ENCODE peak calls at places on chromosomes 16 and 17, in seven cellular contexts. I is CD8-positive, alpha-beta memory T cell; A is OCI-M1; R is T-helper 2 cell; D is heart left ventricle; K is memory B cell; J is Kasumi-1. Z is an unnamed sample.

GRCh38 chr17:57277923-57278604 is 21.7 kb downstream of the MSI2 start:
- DNase-seq in I (no peak), A (no peak), R (no peak), D (no peak), K (no peak), J (no peak), Z (no peak)

GRCh38 chr16:67848118-67848517 is 625 bp upstream of the CENPT start:
- DNase-seq in I (no peak), A (no peak), R (no peak), D (no peak), K (no peak), J (no peak), Z (no peak)

GRCh38 chr17:45719335-45720071 is 64.6 kb upstream of the CRHR1 start:
- DNase-seq in I (no peak), A (peak), R (no peak), D (no peak), K (no peak), J (peak), Z (no peak)

GRCh38 chr17:3917391-3917931 is 1.2 kb upstream of the P2RX1 start:
- DNase-seq in I (no peak), A (peak), R (no peak), D (peak), K (no peak), J (peak), Z (peak)

GRCh38 chr17:38566666-38567031 is 39.1 kb downstream of the SRCIN1 start:
- DNase-seq in I (no peak), A (no peak), R (no peak), D (no peak), K (no peak), J (no peak), Z (no peak)

GRCh38 chr17:42675984-42676423 is 790 bp downstream of the PLEKHH3 start:
- DNase-seq in I (no peak), A (peak), R (no peak), D (peak), K (no peak), J (no peak), Z (peak)

GRCh38 chr17:4728124-4728523 is 3.1 kb upstream of the MED11 start:
- DNase-seq in I (no peak), A (peak), R (no peak), D (no peak), K (no peak), J (no peak), Z (no peak)

GRCh38 chr16:30409125-30410060 is 2.0 kb downstream of the ZNF771 start:
- DNase-seq in I (peak), A (peak), R (peak), D (peak), K (peak), J (peak), Z (peak)

GRCh38 chr17:58530655-58531054 is 16.2 kb upstream of the MTMR4 start:
- DNase-seq in I (no peak), A (no peak), R (no peak), D (no peak), K (no peak), J (no peak), Z (no peak)

GRCh38 chr16:6977906-6978305 is 354.7 kb upstream of the RBFOX1 start:
- DNase-seq in I (no peak), A (no peak), R (no peak), D (no peak), K (no peak), J (no peak), Z (no peak)

GRCh38 chr17:67534941-67535340 is 157.9 kb downstream of the PITPNC1 start:
- DNase-seq in I (no peak), A (no peak), R (no peak), D (no peak), K (no peak), J (no peak), Z (no peak)

GRCh38 chr16:66588981-66589713 is 9.9 kb downstream of the CMTM2 start:
- DNase-seq in I (peak), A (peak), R (no peak), D (peak), K (peak), J (peak), Z (no peak)

GRCh38 chr16:10938321-10938720 is 3.9 kb downstream of the DEXI start:
- DNase-seq in I (no peak), A (no peak), R (no peak), D (peak), K (no peak), J (no peak), Z (no peak)

GRCh38 chr16:57883480-57883879 is 81.2 kb upstream of the KIFC3 start:
- DNase-seq in I (no peak), A (no peak), R (no peak), D (no peak), K (no peak), J (no peak), Z (no peak)

GRCh38 chr17:81322271-81323082 is 27.4 kb upstream of the SLC38A10 start:
- DNase-seq in I (peak), A (peak), R (no peak), D (no peak), K (no peak), J (peak), Z (no peak)

GRCh38 chr17:56798916-56799315 is 34.8 kb downstream of the C17orf67 start:
- DNase-seq in I (no peak), A (peak), R (no peak), D (no peak), K (no peak), J (peak), Z (no peak)

GRCh38 chr17:36123431-36123830 is 19.8 kb downstream of the CCL4 start:
- DNase-seq in I (no peak), A (no peak), R (no peak), D (no peak), K (no peak), J (no peak), Z (no peak)

GRCh38 chr17:63700528-63701441 is 860 bp upstream of the LIMD2 start:
- DNase-seq in I (peak), A (peak), R (no peak), D (peak), K (peak), J (peak), Z (peak)

GRCh38 chr17:45316271-45317112 is at the start of gene MAP3K14:
- DNase-seq in I (peak), A (peak), R (peak), D (peak), K (peak), J (peak), Z (peak)

GRCh38 chr17:694239-694638 is 20.4 kb downstream of the VPS53 start:
- DNase-seq in I (no peak), A (no peak), R (no peak), D (no peak), K (no peak), J (no peak), Z (no peak)

GRCh38 chr16:3819741-3820724 is 60.5 kb downstream of the CREBBP start:
- DNase-seq in I (peak), A (peak), R (no peak), D (no peak), K (no peak), J (no peak), Z (peak)

GRCh38 chr16:50685456-50686058 is 4.4 kb upstream of the SNX20 start:
- DNase-seq in I (no peak), A (no peak), R (no peak), D (no peak), K (no peak), J (no peak), Z (no peak)

GRCh38 chr16:58028541-58029070 is 3.1 kb downstream of the MMP15 start:
- DNase-seq in I (no peak), A (no peak), R (no peak), D (no peak), K (no peak), J (no peak), Z (peak)

GRCh38 chr16:83899978-83900377 is 1.1 kb downstream of the MLYCD start:
- DNase-seq in I (no peak), A (no peak), R (no peak), D (no peak), K (no peak), J (no peak), Z (no peak)

GRCh38 chr16:66290431-66290830 is 76.1 kb upstream of the CDH5 start:
- DNase-seq in I (no peak), A (no peak), R (no peak), D (no peak), K (no peak), J (no peak), Z (no peak)

GRCh38 chr17:63702223-63702577 is 2.3 kb upstream of the LIMD2 start:
- DNase-seq in I (peak), A (peak), R (no peak), D (no peak), K (peak), J (peak), Z (no peak)

GRCh38 chr16:13586051-13586450 is 333.9 kb upstream of the ERCC4 start:
- DNase-seq in I (no peak), A (no peak), R (no peak), D (no peak), K (no peak), J (no peak), Z (no peak)

GRCh38 chr17:76556759-76557367 is 17.0 kb downstream of the PRCD start:
- DNase-seq in I (peak), A (peak), R (peak), D (no peak), K (no peak), J (peak), Z (peak)

GRCh38 chr16:11076259-11077018 is 132.1 kb downstream of the CLEC16A start:
- DNase-seq in I (no peak), A (no peak), R (no peak), D (no peak), K (no peak), J (no peak), Z (no peak)

GRCh38 chr16:67560827-67561342 is 1.4 kb upstream of the CTCF start:
- DNase-seq in I (no peak), A (no peak), R (no peak), D (no peak), K (no peak), J (no peak), Z (no peak)

Z was measured in adrenal gland.